ENCODE peak calls at places on chromosomes 1 and 21, in seven cellular contexts. One of them, this sample, is unnamed.

GRCh38 chr1:22414244-22414751 is 37.4 kb upstream of the ZBTB40 start:
- DNase-seq in coronary artery: no peak
- DNase-seq in neural crest cell: no peak
- DNase-seq in Calu3: peak
- DNase-seq in CD4-positive, alpha-beta T cell: no peak
- DNase-seq in transverse colon: peak
- DNase-seq in brain microvascular endothelial cell: peak
- DNase-seq in this sample: peak

GRCh38 chr1:27527223-27527856 is 37.4 kb upstream of the WASF2 start:
- DNase-seq in coronary artery: no peak
- DNase-seq in neural crest cell: peak
- DNase-seq in Calu3: no peak
- DNase-seq in CD4-positive, alpha-beta T cell: peak
- DNase-seq in transverse colon: peak
- DNase-seq in brain microvascular endothelial cell: no peak
- DNase-seq in this sample: no peak

GRCh38 chr1:111729271-111729921 is 9.8 kb downstream of the INKA2 start:
- DNase-seq in coronary artery: peak
- DNase-seq in neural crest cell: no peak
- DNase-seq in Calu3: no peak
- DNase-seq in CD4-positive, alpha-beta T cell: no peak
- DNase-seq in transverse colon: no peak
- DNase-seq in brain microvascular endothelial cell: no peak
- DNase-seq in this sample: no peak

GRCh38 chr1:7421471-7422075 is 349.5 kb upstream of the VAMP3 start:
- DNase-seq in coronary artery: peak
- DNase-seq in neural crest cell: no peak
- DNase-seq in Calu3: no peak
- DNase-seq in CD4-positive, alpha-beta T cell: no peak
- DNase-seq in transverse colon: peak
- DNase-seq in brain microvascular endothelial cell: no peak
- DNase-seq in this sample: no peak

GRCh38 chr1:63730211-63730610 is 43.6 kb upstream of the ROR1 start:
- DNase-seq in coronary artery: no peak
- DNase-seq in neural crest cell: no peak
- DNase-seq in Calu3: no peak
- DNase-seq in CD4-positive, alpha-beta T cell: no peak
- DNase-seq in transverse colon: no peak
- DNase-seq in brain microvascular endothelial cell: no peak
- DNase-seq in this sample: no peak

GRCh38 chr1:155184835-155185782 is 11.5 kb downstream of the TRIM46 start:
- DNase-seq in coronary artery: peak
- DNase-seq in neural crest cell: no peak
- DNase-seq in Calu3: peak
- DNase-seq in CD4-positive, alpha-beta T cell: no peak
- DNase-seq in transverse colon: peak
- DNase-seq in brain microvascular endothelial cell: no peak
- DNase-seq in this sample: peak

GRCh38 chr1:184954232-184954995 is 19.9 kb downstream of the NIBAN1 start:
- DNase-seq in coronary artery: no peak
- DNase-seq in neural crest cell: no peak
- DNase-seq in Calu3: no peak
- DNase-seq in CD4-positive, alpha-beta T cell: no peak
- DNase-seq in transverse colon: no peak
- DNase-seq in brain microvascular endothelial cell: no peak
- DNase-seq in this sample: no peak

GRCh38 chr1:218665216-218665615 is 320.1 kb downstream of the TGFB2 start:
- DNase-seq in coronary artery: peak
- DNase-seq in neural crest cell: no peak
- DNase-seq in Calu3: peak
- DNase-seq in CD4-positive, alpha-beta T cell: no peak
- DNase-seq in transverse colon: no peak
- DNase-seq in brain microvascular endothelial cell: peak
- DNase-seq in this sample: peak

GRCh38 chr21:45109831-45110492 is 35.6 kb downstream of the ADARB1 start:
- DNase-seq in coronary artery: no peak
- DNase-seq in neural crest cell: no peak
- DNase-seq in Calu3: no peak
- DNase-seq in CD4-positive, alpha-beta T cell: peak
- DNase-seq in transverse colon: peak
- DNase-seq in brain microvascular endothelial cell: peak
- DNase-seq in this sample: no peak

GRCh38 chr1:10733967-10734366 is 62.5 kb downstream of the CASZ1 start:
- DNase-seq in coronary artery: no peak
- DNase-seq in neural crest cell: no peak
- DNase-seq in Calu3: no peak
- DNase-seq in CD4-positive, alpha-beta T cell: no peak
- DNase-seq in transverse colon: no peak
- DNase-seq in brain microvascular endothelial cell: no peak
- DNase-seq in this sample: no peak

GRCh38 chr1:112060266-112060665 is 70.8 kb upstream of the KCND3 start:
- DNase-seq in coronary artery: no peak
- DNase-seq in neural crest cell: no peak
- DNase-seq in Calu3: no peak
- DNase-seq in CD4-positive, alpha-beta T cell: no peak
- DNase-seq in transverse colon: no peak
- DNase-seq in brain microvascular endothelial cell: no peak
- DNase-seq in this sample: no peak

GRCh38 chr1:10696977-10697376 is 99.5 kb downstream of the CASZ1 start:
- DNase-seq in coronary artery: no peak
- DNase-seq in neural crest cell: no peak
- DNase-seq in Calu3: no peak
- DNase-seq in CD4-positive, alpha-beta T cell: no peak
- DNase-seq in transverse colon: no peak
- DNase-seq in brain microvascular endothelial cell: no peak
- DNase-seq in this sample: no peak

GRCh38 chr1:179883739-179884138 is 1.7 kb downstream of the TOR1AIP1 start:
- DNase-seq in coronary artery: no peak
- DNase-seq in neural crest cell: no peak
- DNase-seq in Calu3: peak
- DNase-seq in CD4-positive, alpha-beta T cell: peak
- DNase-seq in transverse colon: no peak
- DNase-seq in brain microvascular endothelial cell: no peak
- DNase-seq in this sample: no peak

GRCh38 chr1:231093158-231093922 is 53.3 kb upstream of the FAM89A start:
- DNase-seq in coronary artery: no peak
- DNase-seq in neural crest cell: peak
- DNase-seq in Calu3: no peak
- DNase-seq in CD4-positive, alpha-beta T cell: no peak
- DNase-seq in transverse colon: no peak
- DNase-seq in brain microvascular endothelial cell: no peak
- DNase-seq in this sample: no peak
- TF ChIP-seq CTCF in coronary artery: no peak
- TF ChIP-seq CTCF in neural crest cell: no peak
- TF ChIP-seq CTCF in Calu3: no peak
- TF ChIP-seq CTCF in CD4-positive, alpha-beta T cell: no peak
- TF ChIP-seq CTCF in transverse colon: no peak
- TF ChIP-seq CTCF in brain microvascular endothelial cell: peak
- TF ChIP-seq CTCF in this sample: no peak

DNA sequence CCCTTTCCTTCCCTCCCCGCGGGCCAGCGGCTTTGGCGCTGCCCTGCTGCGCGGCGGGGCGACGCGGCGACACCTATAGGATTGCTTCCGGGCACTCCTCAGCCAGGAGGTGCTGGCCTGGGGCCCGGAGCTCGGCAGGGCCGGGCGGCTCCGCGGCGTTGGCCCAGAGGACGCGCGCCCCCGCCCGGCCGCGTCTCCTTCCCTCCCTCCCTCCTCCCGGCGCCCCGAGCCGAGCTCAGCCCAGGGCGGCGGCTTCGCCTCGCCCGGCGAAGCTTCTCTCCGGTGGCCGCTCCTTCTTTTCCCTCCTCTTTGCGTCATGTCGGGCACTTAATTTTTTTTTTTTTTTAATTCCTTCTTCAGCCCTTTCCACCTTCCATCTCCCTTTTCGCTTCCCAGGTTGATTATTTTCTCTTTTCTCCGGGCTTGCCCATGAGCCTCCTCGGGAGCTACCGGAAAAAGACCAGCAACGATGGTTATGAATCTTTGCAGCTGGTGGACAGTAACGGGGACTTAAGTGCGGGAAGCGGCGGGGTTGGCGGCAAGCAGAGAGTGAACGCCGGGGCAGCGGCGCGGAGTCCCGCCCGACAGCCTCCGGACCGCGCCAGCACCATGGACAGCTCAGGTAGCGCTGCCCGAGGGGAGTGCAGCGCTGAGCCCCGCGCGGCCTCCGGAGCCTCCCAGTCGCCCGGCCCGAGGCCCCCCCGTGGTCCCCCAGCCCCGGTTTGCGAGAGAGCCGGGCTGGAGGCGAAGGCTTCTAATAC is at the start of gene DNAJC6:
- DNase-seq in coronary artery: peak
- DNase-seq in neural crest cell: peak
- DNase-seq in Calu3: peak
- DNase-seq in CD4-positive, alpha-beta T cell: peak
- DNase-seq in transverse colon: peak
- DNase-seq in brain microvascular endothelial cell: peak
- DNase-seq in this sample: peak
- TF ChIP-seq CTCF in coronary artery: no peak
- TF ChIP-seq CTCF in neural crest cell: no peak
- TF ChIP-seq CTCF in Calu3: no peak
- TF ChIP-seq CTCF in CD4-positive, alpha-beta T cell: no peak
- TF ChIP-seq CTCF in transverse colon: no peak
- TF ChIP-seq CTCF in brain microvascular endothelial cell: no peak
- TF ChIP-seq CTCF in this sample: no peak

GRCh38 chr21:38712076-38712475 is 93.7 kb upstream of the ETS2 start:
- DNase-seq in coronary artery: no peak
- DNase-seq in neural crest cell: peak
- DNase-seq in Calu3: peak
- DNase-seq in CD4-positive, alpha-beta T cell: no peak
- DNase-seq in transverse colon: peak
- DNase-seq in brain microvascular endothelial cell: peak
- DNase-seq in this sample: peak
- TF ChIP-seq CTCF in coronary artery: peak
- TF ChIP-seq CTCF in neural crest cell: peak
- TF ChIP-seq CTCF in Calu3: no peak
- TF ChIP-seq CTCF in CD4-positive, alpha-beta T cell: no peak
- TF ChIP-seq CTCF in transverse colon: peak
- TF ChIP-seq CTCF in brain microvascular endothelial cell: peak
- TF ChIP-seq CTCF in this sample: peak

GRCh38 chr21:30733026-30733425 is 14.0 kb downstream of the KRTAP21-2 start:
- DNase-seq in coronary artery: no peak
- DNase-seq in neural crest cell: no peak
- DNase-seq in Calu3: no peak
- DNase-seq in CD4-positive, alpha-beta T cell: no peak
- DNase-seq in transverse colon: no peak
- DNase-seq in brain microvascular endothelial cell: no peak
- DNase-seq in this sample: no peak
- TF ChIP-seq CTCF in coronary artery: no peak
- TF ChIP-seq CTCF in neural crest cell: no peak
- TF ChIP-seq CTCF in Calu3: no peak
- TF ChIP-seq CTCF in CD4-positive, alpha-beta T cell: no peak
- TF ChIP-seq CTCF in transverse colon: no peak
- TF ChIP-seq CTCF in brain microvascular endothelial cell: peak
- TF ChIP-seq CTCF in this sample: no peak

DNA sequence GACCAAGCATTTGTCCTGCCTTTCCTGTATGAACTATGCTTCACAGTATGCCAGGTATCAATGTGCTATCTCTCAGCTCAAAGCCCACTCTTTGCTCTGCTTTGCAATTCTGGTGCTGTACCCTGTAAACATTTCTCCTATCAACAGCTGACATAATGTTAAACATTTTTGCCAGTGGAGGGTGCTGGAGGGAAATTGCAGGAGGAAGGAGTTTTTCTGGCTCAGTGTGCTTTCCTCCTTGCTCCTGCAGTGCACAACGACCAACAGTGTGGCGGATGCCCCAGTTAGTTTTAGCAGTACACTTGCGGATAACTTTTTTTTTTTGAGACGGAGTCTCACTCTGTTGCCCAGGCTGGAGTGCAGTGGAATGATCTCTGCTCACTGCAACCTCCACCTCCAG is 67.1 kb upstream of the PTGFRN start:
- DNase-seq in coronary artery: no peak
- DNase-seq in neural crest cell: no peak
- DNase-seq in Calu3: no peak
- DNase-seq in CD4-positive, alpha-beta T cell: no peak
- DNase-seq in transverse colon: no peak
- DNase-seq in brain microvascular endothelial cell: no peak
- DNase-seq in this sample: peak
- TF ChIP-seq CTCF in coronary artery: no peak
- TF ChIP-seq CTCF in neural crest cell: no peak
- TF ChIP-seq CTCF in Calu3: no peak
- TF ChIP-seq CTCF in CD4-positive, alpha-beta T cell: no peak
- TF ChIP-seq CTCF in transverse colon: no peak
- TF ChIP-seq CTCF in brain microvascular endothelial cell: peak
- TF ChIP-seq CTCF in this sample: peak

DNA sequence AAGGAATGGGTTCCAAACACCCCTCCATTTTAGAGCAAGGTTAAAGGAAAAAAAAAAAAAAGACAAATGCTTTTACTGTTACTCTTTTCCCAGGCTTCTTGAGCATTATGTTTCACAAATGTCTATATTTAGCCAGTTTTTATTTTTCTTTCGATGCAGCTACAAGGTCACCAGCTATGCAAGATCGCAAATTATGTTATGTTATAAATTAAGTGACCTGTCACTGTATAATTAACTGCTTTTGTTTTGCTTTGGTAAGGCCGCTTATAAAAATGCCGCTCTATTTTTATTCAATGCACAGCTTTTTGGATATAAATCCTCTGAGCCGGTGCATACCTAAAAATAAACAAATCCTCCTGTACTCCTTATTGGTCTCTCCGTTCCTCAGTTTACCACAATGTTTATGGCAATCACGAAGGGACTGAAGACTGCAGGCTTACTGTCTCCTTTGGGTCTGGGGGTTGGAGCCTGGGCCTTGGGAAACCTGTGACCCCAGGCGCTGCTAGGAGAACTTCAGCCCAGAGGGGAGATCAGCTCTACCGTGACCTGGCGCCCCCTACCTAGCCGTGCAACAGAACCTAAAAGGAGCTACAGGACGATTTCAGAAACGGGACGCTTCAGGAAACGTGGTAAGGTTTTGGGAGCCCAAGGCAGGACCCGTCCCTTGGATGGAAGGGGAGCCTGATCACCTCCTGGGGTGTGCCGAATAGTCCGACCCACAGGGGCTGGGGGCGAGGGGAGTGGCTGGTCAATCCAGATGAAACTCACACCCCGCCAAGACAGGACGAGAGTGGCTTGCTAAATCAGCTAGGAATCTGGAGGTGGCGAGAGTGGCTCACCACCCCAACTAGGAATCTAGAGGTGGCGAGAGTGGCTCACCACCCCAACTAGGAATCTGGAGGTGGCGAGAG is 101.2 kb upstream of the CD55 start:
- DNase-seq in coronary artery: no peak
- DNase-seq in neural crest cell: no peak
- DNase-seq in Calu3: no peak
- DNase-seq in CD4-positive, alpha-beta T cell: no peak
- DNase-seq in transverse colon: no peak
- DNase-seq in brain microvascular endothelial cell: no peak
- DNase-seq in this sample: no peak
- TF ChIP-seq CTCF in coronary artery: no peak
- TF ChIP-seq CTCF in neural crest cell: no peak
- TF ChIP-seq CTCF in Calu3: no peak
- TF ChIP-seq CTCF in CD4-positive, alpha-beta T cell: no peak
- TF ChIP-seq CTCF in transverse colon: no peak
- TF ChIP-seq CTCF in brain microvascular endothelial cell: no peak
- TF ChIP-seq CTCF in this sample: no peak

DNA sequence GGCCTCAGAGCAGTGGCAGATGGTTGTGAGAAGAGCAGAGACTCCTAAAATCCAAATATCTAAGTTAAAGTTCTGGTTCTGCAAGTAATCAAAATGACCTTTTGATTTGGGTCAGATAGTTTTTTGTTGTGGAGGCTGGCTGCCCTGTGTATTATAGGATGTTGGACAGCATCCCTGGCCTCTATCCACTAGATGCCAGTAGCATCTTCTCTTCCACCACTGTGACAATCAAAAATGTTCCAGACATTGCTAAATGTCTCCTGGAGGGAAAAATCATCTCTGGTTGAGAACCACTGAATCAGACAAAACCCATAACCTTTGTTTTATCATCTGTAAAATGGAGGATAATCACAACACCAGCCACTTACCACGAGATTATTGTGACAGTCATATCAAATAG is 5.9 kb upstream of the DPT start:
- DNase-seq in coronary artery: no peak
- DNase-seq in neural crest cell: no peak
- DNase-seq in Calu3: no peak
- DNase-seq in CD4-positive, alpha-beta T cell: no peak
- DNase-seq in transverse colon: no peak
- DNase-seq in brain microvascular endothelial cell: no peak
- DNase-seq in this sample: no peak
- TF ChIP-seq CTCF in coronary artery: no peak
- TF ChIP-seq CTCF in neural crest cell: no peak
- TF ChIP-seq CTCF in Calu3: no peak
- TF ChIP-seq CTCF in CD4-positive, alpha-beta T cell: no peak
- TF ChIP-seq CTCF in transverse colon: no peak
- TF ChIP-seq CTCF in brain microvascular endothelial cell: peak
- TF ChIP-seq CTCF in this sample: no peak